ENCODE peak calls at places on chromosomes 16 and 17, in six cellular contexts. A is A172; R is GM12865; C is H1; V is effector memory CD8-positive, alpha-beta T cell; W is mucosa of descending colon. Y is an unnamed sample.

GRCh38 chr16:2483160-2483559 is 8.2 kb downstream of the TBC1D24 start:
- DNase-seq in V (no peak), R (no peak), A (no peak), C (no peak), W (no peak), Y (no peak)

GRCh38 chr17:17494499-17495447 is 1.4 kb downstream of the RASD1 start:
- DNase-seq in W (peak), V (peak), C (no peak), R (peak), A (no peak), Y (no peak)

GRCh38 chr17:48388955-48389764 is 40.9 kb downstream of the SKAP1 start:
- DNase-seq in W (no peak), V (no peak), A (no peak), R (no peak), C (no peak), Y (no peak)

GRCh38 chr17:34406196-34406595 is 43.2 kb upstream of the CCL1 start:
- DNase-seq in A (no peak), V (no peak), R (no peak), C (no peak), W (no peak), Y (no peak)

GRCh38 chr17:7132511-7133094 is 18.0 kb upstream of the ASGR2 start:
- DNase-seq in V (peak), R (peak), W (no peak), C (peak), A (peak), Y (no peak)

GRCh38 chr17:72366626-72367025 is 245.8 kb downstream of the SOX9 start:
- DNase-seq in V (no peak), C (no peak), W (no peak), R (no peak), A (no peak), Y (no peak)

GRCh38 chr16:79269211-79269863 is 331.2 kb downstream of the MAF start:
- DNase-seq in V (peak), R (peak), A (no peak), C (no peak), W (no peak), Y (no peak)

GRCh38 chr17:44159519-44160210 is 10.8 kb upstream of the ASB16 start:
- DNase-seq in V (no peak), W (no peak), R (no peak), C (no peak), A (peak), Y (peak)

GRCh38 chr17:14873996-14874395 is 391.1 kb downstream of the PMP22 start:
- DNase-seq in V (no peak), A (no peak), C (no peak), R (no peak), W (no peak), Y (no peak)

GRCh38 chr16:71645450-71645849 is 19.5 kb downstream of the MARVELD3 start:
- DNase-seq in W (no peak), C (no peak), V (no peak), R (peak), A (peak), Y (peak)

GRCh38 chr17:42760652-42761581 is at the start of gene RAMP2:
- DNase-seq in W (peak), V (no peak), A (no peak), R (peak), C (no peak), Y (no peak)

GRCh38 chr17:80646328-80646727 is 101.7 kb downstream of the RPTOR start:
- DNase-seq in A (no peak), C (no peak), R (no peak), V (no peak), W (no peak), Y (no peak)

Y was measured in K562.